ENCODE peak calls at places on chromosomes 4 and X, in eight cellular contexts. I is right lobe of liver, G is Panc1, E is neural progenitor cell, Q is stomach, T is tibial nerve, V is left ventricle myocardium inferior, O is fibroblast of lung. W is an unnamed sample. For H3K9me3, the result is how much of the 10 kb centered on the place peaks cover.

GRCh38 chrX:106874075-106874474 is 29.1 kb downstream of the RIPPLY1 start:
- DNase-seq in Q (no peak), T (no peak), G (no peak), E (peak), O (peak), V (no peak), I (no peak), W (peak)

GRCh38 chrX:10892605-10893225 is 218.4 kb upstream of the HCCS start:
- DNase-seq in O (peak), Q (no peak), G (no peak), V (no peak), I (no peak), T (no peak), E (no peak), W (peak)

GRCh38 chr4:56049428-56050212 is 100.9 kb downstream of the CEP135 start:
- DNase-seq in I (peak), T (no peak), E (peak), O (peak), G (no peak), V (no peak), Q (no peak), W (peak)

GRCh38 chr4:109572154-109572553 is 12.1 kb downstream of the MCUB start:
- DNase-seq in V (no peak), I (no peak), G (no peak), Q (no peak), T (no peak), O (no peak), E (no peak), W (no peak)

GRCh38 chr4:35559559-35560365 is 684.6 kb downstream of the ARAP2 start:
- DNase-seq in Q (no peak), T (no peak), O (no peak), I (no peak), E (peak), G (no peak), V (no peak), W (no peak)

GRCh38 chr4:68372588-68372987 is 22.7 kb upstream of the YTHDC1 start:
- DNase-seq in Q (no peak), V (no peak), O (peak), G (no peak), I (no peak), E (no peak), T (no peak), W (no peak)

GRCh38 chr4:140359571-140360427 is 13.6 kb upstream of the SCOC start:
- DNase-seq in I (peak), V (peak), T (peak), O (peak), G (peak), Q (peak), E (peak), W (peak)

GRCh38 chr4:82394896-82395295 is 21.1 kb upstream of the HNRNPD start:
- DNase-seq in I (no peak), E (no peak), Q (no peak), T (no peak), G (no peak), O (no peak), V (no peak), W (no peak)

GRCh38 chr4:6250235-6250983 is 19.2 kb upstream of the WFS1 start:
- DNase-seq in G (peak), T (no peak), V (no peak), I (no peak), Q (no peak), E (peak), O (peak), W (peak)

GRCh38 chr4:94534401-94535312 is 82.9 kb downstream of the PDLIM5 start:
- DNase-seq in E (no peak), T (no peak), I (no peak), O (no peak), V (no peak), G (no peak), Q (no peak), W (no peak)

GRCh38 chr4:83139514-83140156 is 25.1 kb upstream of the PLAC8 start:
- DNase-seq in E (no peak), O (no peak), Q (no peak), V (no peak), T (no peak), G (no peak), I (no peak), W (no peak)

GRCh38 chr4:7650606-7651400 is 216.1 kb upstream of the PSAPL1 start:
- DNase-seq in I (peak), O (peak), Q (no peak), E (peak), T (no peak), V (no peak), G (no peak), W (peak)

GRCh38 chr4:53490161-53490915 is 100.9 kb downstream of the LNX1 start:
- DNase-seq in Q (no peak), G (no peak), I (no peak), O (peak), T (no peak), E (no peak), V (no peak), W (no peak)

GRCh38 chr4:181254771-181255170 is 988.4 kb upstream of the TENM3 start:
- DNase-seq in V (no peak), I (no peak), T (no peak), G (no peak), E (no peak), O (no peak), Q (no peak), W (no peak)

GRCh38 chrX:145953628-145954027 is 136.0 kb downstream of the SLITRK2 start:
- DNase-seq in Q (no peak), I (no peak), G (no peak), V (no peak), E (no peak), T (no peak), O (no peak), W (no peak)

GRCh38 chrX:17032351-17032750 is 85.9 kb downstream of the REPS2 start:
- DNase-seq in O (peak), G (no peak), I (no peak), V (no peak), Q (peak), E (no peak), T (no peak), W (peak)

GRCh38 chrX:8591526-8591925 is 126.9 kb downstream of the VCX3B start:
- DNase-seq in I (no peak), V (no peak), E (no peak), Q (no peak), G (no peak), T (no peak), O (no peak), W (no peak)

GRCh38 chrX:137479394-137479793 is 86.5 kb upstream of the ZIC3 start:
- DNase-seq in E (no peak), T (no peak), O (no peak), V (no peak), G (no peak), I (no peak), Q (no peak), W (no peak)

GRCh38 chr4:58093352-58093751 is 983.2 kb upstream of the IGFBP7 start:
- DNase-seq in V (no peak), Q (no peak), E (no peak), T (no peak), I (no peak), O (no peak), G (no peak), W (no peak)

GRCh38 chr4:107210450-107211239 is 174.5 kb upstream of the DKK2 start:
- DNase-seq in G (no peak), T (no peak), I (no peak), O (peak), Q (no peak), E (no peak), V (no peak), W (peak)

GRCh38 chr4:2269206-2269531 is 7.3 kb upstream of the MXD4 start:
- DNase-seq in E (peak), O (no peak), Q (no peak), G (no peak), V (no peak), I (peak), T (no peak), W (no peak)

GRCh38 chr4:2272026-2272827 is 10.3 kb upstream of the MXD4 start:
- DNase-seq in O (no peak), I (peak), T (no peak), E (no peak), Q (no peak), V (no peak), G (no peak), W (no peak)

GRCh38 chr4:2269618-2270163 is 7.8 kb upstream of the MXD4 start:
- DNase-seq in Q (no peak), V (no peak), T (no peak), O (no peak), I (peak), G (no peak), E (no peak), W (no peak)

GRCh38 chr4:2271279-2272025 is 9.5 kb upstream of the MXD4 start:
- DNase-seq in T (no peak), V (no peak), I (peak), Q (no peak), E (no peak), O (no peak), G (no peak), W (no peak)

DNA sequence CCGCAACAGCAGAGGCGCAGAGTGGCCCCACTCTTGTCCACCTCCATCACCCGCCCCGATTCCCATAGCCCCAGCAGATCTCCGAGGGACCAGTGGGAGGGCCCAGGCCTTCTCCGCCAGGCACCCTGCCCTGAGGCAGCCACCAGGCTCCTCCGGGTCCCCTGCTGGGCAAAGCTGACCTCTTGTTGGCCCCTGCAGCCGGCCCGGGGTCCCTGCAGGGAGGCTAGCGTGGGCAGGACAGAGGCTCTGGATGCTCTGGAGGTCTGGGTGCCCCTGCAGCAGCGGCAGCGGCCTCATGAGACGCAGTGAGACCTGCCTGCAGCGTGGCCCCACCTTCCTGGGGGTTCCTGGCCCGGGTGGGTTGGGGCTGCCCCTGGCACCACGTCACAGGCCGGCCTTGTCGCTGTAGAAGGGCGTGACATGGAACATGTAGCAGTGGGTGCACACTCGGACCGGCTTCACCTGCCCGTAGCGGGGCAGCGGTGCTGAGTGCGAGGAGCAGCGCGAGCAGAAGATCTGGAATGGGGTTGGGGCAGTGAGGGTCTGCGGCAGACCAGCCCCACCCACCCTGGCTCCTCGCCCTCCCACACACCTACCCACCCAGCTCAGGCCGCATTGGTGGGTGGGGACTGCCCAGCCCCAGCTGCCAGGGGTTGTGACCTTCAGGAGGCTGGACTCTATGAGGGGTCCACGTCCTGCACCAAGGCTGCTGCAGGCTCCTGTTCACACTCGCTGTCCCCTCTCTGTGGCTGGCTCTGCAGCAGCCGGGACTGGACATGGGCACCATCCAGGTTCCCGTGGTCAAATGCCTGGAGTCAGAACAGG is 8.6 kb upstream of the MXD4 start:
- DNase-seq in O (no peak), G (no peak), T (no peak), Q (no peak), E (no peak), I (peak), V (no peak), W (no peak)
- H3K9me3 ChIP-seq in O (under half), G (under half), T (under half), Q (under half), E (under half), I (under half), V (under half), W (under half)

DNA sequence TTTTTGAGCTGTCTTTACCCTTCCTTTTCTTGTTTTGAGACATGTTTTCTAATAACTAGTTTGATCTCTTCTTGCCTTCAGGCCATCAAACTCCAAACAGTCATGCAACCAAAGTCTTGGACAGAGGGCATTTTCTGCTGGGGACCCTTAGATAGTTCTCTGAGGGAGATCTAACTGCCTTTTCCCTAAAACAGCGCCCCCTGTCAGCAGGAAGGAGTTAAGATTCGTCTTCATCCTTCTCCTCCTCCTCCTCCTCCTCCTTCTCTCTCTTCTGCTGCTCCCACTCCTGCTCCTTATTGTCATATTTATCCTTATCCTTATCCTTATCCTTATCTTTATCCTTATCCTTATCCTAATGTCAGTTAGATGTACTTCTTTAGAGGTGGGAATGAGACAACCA is 417.2 kb downstream of the TRAM1L1 start:
- DNase-seq in T (no peak), E (peak), O (no peak), I (no peak), Q (no peak), G (no peak), V (no peak), W (no peak)
- TF ChIP-seq CTCF in T (no peak), E (peak), O (no peak), I (no peak), Q (no peak), G (peak), V (no peak), W (no peak)

GRCh38 chr4:116015062-116015461 is 901.6 kb upstream of the NDST4 start:
- DNase-seq in V (no peak), I (no peak), Q (no peak), T (no peak), G (no peak), O (no peak), E (no peak), W (no peak)

GRCh38 chr4:116020141-116020722 is 906.8 kb upstream of the NDST4 start:
- DNase-seq in T (no peak), E (peak), O (no peak), I (no peak), V (no peak), Q (no peak), G (no peak), W (no peak)

GRCh38 chr4:116016201-116016600 is 902.8 kb upstream of the NDST4 start:
- DNase-seq in V (no peak), Q (peak), O (peak), E (no peak), T (no peak), I (no peak), G (no peak), W (peak)

GRCh38 chr4:116018831-116019230 is 905.4 kb upstream of the NDST4 start:
- DNase-seq in O (no peak), V (no peak), T (no peak), G (no peak), E (no peak), Q (no peak), I (no peak), W (no peak)

GRCh38 chr4:116015549-116015948 is 902.1 kb upstream of the NDST4 start:
- DNase-seq in O (no peak), E (no peak), T (no peak), V (no peak), G (no peak), I (no peak), Q (no peak), W (no peak)
- H3K9me3 ChIP-seq in O (under half), E (under half), T (half or more), V (half or more), G (under half), I (under half), Q (half or more), W (under half)

GRCh38 chr4:112979881-112980421 is 69.5 kb upstream of the ANK2 start:
- DNase-seq in T (no peak), O (no peak), I (no peak), E (peak), G (no peak), Q (no peak), V (no peak), W (no peak)
- TF ChIP-seq CTCF in T (no peak), O (no peak), I (no peak), E (no peak), G (no peak), Q (no peak), V (no peak), W (no peak)

DNA sequence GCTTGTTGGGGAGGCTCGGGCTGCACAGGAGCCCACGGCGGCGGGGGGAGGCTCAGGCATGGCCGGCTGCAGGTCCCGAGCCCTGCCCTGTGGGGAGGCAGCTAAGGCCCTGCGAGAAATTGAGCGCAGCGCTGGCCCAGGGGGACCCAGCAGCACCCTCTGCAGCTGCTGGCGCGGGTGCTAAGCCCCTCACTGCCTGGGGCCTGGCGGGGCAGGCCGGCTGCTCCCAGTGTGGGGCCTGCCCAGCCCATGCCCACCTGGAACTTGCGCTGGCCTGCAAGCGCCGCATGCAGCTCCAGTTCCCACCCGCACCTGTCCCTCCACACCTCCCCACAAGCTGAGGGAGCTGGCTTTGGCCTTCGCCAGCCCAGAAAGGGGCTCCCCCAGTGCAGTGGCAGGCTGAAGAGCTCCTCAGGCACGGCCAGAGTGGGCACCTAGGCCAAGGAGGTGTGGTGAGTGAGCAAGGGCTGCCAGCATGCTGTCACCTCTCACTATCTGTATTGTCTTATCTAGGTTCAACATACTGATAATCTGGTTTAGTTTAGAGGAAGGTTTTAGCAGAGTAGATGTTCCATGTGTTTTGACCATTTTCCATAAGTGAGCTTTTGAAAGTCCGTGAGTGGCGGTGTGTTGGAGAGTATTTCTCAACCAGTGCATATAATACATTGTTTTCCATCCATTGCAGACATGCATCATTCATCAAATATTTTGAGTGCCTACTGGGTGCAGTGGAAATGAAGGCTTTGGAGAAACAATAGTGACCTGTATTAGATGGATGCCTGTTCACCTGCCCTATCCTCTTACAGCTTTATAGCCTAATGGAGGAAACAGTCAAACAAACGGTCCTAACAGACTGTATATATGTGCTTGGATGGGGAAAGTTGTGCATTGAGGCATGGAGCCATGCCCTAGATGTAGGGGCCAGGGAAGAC is 13.1 kb downstream of the PI4K2B start:
- DNase-seq in Q (no peak), I (no peak), T (no peak), O (no peak), V (no peak), E (no peak), G (no peak), W (no peak)
- H3K9me3 ChIP-seq in Q (under half), I (under half), T (under half), O (under half), V (under half), E (under half), G (under half), W (under half)

GRCh38 chr4:156293657-156294297 is 340.1 kb upstream of the CTSO start:
- DNase-seq in T (no peak), O (peak), I (no peak), V (no peak), E (no peak), Q (no peak), G (no peak), W (peak)

GRCh38 chr4:156295676-156296075 is 342.0 kb upstream of the CTSO start:
- DNase-seq in G (no peak), I (no peak), Q (no peak), E (no peak), O (peak), V (no peak), T (no peak), W (no peak)

GRCh38 chr4:156291317-156291716 is 337.7 kb upstream of the CTSO start:
- DNase-seq in Q (no peak), O (peak), T (no peak), I (no peak), V (no peak), E (no peak), G (no peak), W (peak)

GRCh38 chr4:156298230-156298629 is 344.6 kb upstream of the CTSO start:
- DNase-seq in V (no peak), G (no peak), I (no peak), Q (no peak), E (peak), O (peak), T (no peak), W (peak)

DNA sequence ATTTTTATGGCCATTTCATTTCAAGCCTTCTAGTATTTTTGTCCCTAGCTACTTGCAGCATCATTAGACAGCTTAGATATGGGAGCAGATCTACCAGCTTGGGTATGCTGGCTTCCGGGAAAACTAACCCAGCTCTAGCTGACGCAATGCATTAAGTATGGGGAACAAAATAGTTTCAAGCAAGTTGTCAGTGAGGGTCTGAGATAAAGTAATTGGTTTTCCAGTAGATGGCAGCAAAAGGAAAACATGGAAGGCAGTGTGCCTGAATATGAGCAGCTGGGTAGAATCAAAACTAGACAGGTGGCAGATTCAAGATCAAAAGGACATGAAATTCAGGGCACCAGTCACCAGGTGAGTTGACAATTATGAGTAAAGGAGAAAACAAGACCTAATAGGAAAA is 340.9 kb upstream of the CTSO start:
- DNase-seq in O (peak), I (no peak), Q (no peak), T (no peak), V (no peak), G (no peak), E (peak), W (peak)
- TF ChIP-seq CTCF in O (peak), I (peak), Q (no peak), T (no peak), V (no peak), G (peak), E (peak), W (peak)

W was measured in astrocyte.